ENCODE peak calls at places on chromosomes 13 and 19, in ten cellular contexts. M is breast epithelium; C is heart right ventricle; O is activated T-cell treated with anti-CD3 and anti-CD28 coated beads, Interleukin-2, amount 50 U/mL, for 4 hours; L is hippocampal formation; B is T-helper 17 cell; X is pons; T is stimulated activated CD8-positive, alpha-beta memory T cell treated with anti-CD3 and anti-CD28 coated beads, Interleukin-4, amount 100 ng/mL, for 1 hour; F is astrocyte of the hippocampus; G is GM23338. J is an unnamed sample.
A peak's percentile ranks its signal among the peaks of the same experiment; 100 is the strongest.

GRCh38 chr19:46069841-46070341 is 29.1 kb upstream of the IGFL4 start:
- DNase-seq in M (no peak), C (no peak), O (no peak), L (no peak), B (no peak), X (no peak), T (no peak), F (peak; percentile 86), G (no peak), J (no peak)

GRCh38 chr19:42282036-42282762 is 13.1 kb downstream of the CIC start:
- DNase-seq in M (no peak), C (no peak), O (no peak), L (no peak), B (no peak), X (peak; percentile 41), T (no peak), F (peak; percentile 55), G (no peak), J (no peak)

GRCh38 chr19:14525729-14526128 is 3.7 kb upstream of the TECR start:
- DNase-seq in M (peak; percentile 78), C (no peak), O (no peak), L (no peak), B (no peak), X (no peak), T (no peak), F (no peak), G (no peak), J (no peak)

GRCh38 chr19:23698711-23699520 is 11.9 kb upstream of the ZNF675 start:
- DNase-seq in M (peak; percentile 25), C (no peak), O (no peak), L (no peak), B (no peak), X (no peak), T (no peak), F (no peak), G (peak; percentile 27), J (peak; percentile 26)

GRCh38 chr19:46859637-46860124 is 1.1 kb upstream of the ARHGAP35 start:
- DNase-seq in M (no peak), C (peak; percentile 77), O (no peak), L (no peak), B (no peak), X (no peak), T (no peak), F (no peak), G (no peak), J (no peak)

GRCh38 chr19:964761-965694 is 19.1 kb upstream of the WDR18 start:
- DNase-seq in M (no peak), C (no peak), O (no peak), L (no peak), B (no peak), X (no peak), T (no peak), F (no peak), G (peak; percentile 58), J (no peak)

GRCh38 chr19:2495130-2495641 is 19.3 kb downstream of the GADD45B start:
- DNase-seq in M (peak; percentile 83), C (peak; percentile 83), O (no peak), L (no peak), B (no peak), X (no peak), T (no peak), F (peak; percentile 81), G (no peak), J (peak; percentile 81)

GRCh38 chr13:27968316-27969072 is 621 bp downstream of the CDX2 start:
- DNase-seq in M (no peak), C (no peak), O (no peak), L (no peak), B (no peak), X (no peak), T (no peak), F (no peak), G (peak; percentile 72), J (peak; percentile 83)

GRCh38 chr13:113851826-113852535 is 11.9 kb downstream of the GAS6 start:
- DNase-seq in M (no peak), C (no peak), O (no peak), L (no peak), B (no peak), X (no peak), T (no peak), F (no peak), G (no peak), J (peak; percentile 42)

GRCh38 chr13:40306817-40307216 is 359.6 kb downstream of the FOXO1 start:
- DNase-seq in M (no peak), C (no peak), O (no peak), L (no peak), B (no peak), X (no peak), T (no peak), F (no peak), G (no peak), J (no peak)

GRCh38 chr13:83221256-83221655 is 661.0 kb downstream of the SLITRK1 start:
- DNase-seq in M (no peak), C (no peak), O (no peak), L (no peak), B (no peak), X (no peak), T (no peak), F (peak; percentile 19), G (no peak), J (no peak)

GRCh38 chr13:36074659-36075058 is 56.5 kb downstream of the DCLK1 start:
- DNase-seq in M (no peak), C (no peak), O (no peak), L (peak; percentile 60), B (no peak), X (peak; percentile 18), T (no peak), F (peak; percentile 63), G (peak; percentile 46), J (peak; percentile 17)

GRCh38 chr19:6073858-6074708 is 36.2 kb downstream of the RFX2 start:
- DNase-seq in M (peak; percentile 12), C (no peak), O (no peak), L (no peak), B (no peak), X (no peak), T (no peak), F (no peak), G (no peak), J (peak; percentile 3)

GRCh38 chr19:7705387-7706187 is 3.7 kb upstream of the FCER2 start:
- DNase-seq in M (peak; percentile 18), C (peak; percentile 32), O (peak; percentile 64), L (no peak), B (peak; percentile 64), X (peak; percentile 33), T (peak; percentile 64), F (no peak), G (no peak), J (peak; percentile 31)

GRCh38 chr13:29566864-29567263 is 28.6 kb downstream of the SLC7A1 start:
- DNase-seq in M (no peak), C (no peak), O (no peak), L (no peak), B (no peak), X (no peak), T (no peak), F (no peak), G (no peak), J (no peak)

GRCh38 chr19:5561559-5561958 is 6.2 kb downstream of the TINCR start:
- DNase-seq in M (no peak), C (no peak), O (no peak), L (no peak), B (no peak), X (no peak), T (no peak), F (no peak), G (no peak), J (peak; percentile 67)

GRCh38 chr19:49616532-49616931 is 23.4 kb downstream of the RRAS start:
- DNase-seq in M (no peak), C (no peak), O (no peak), L (no peak), B (no peak), X (no peak), T (no peak), F (no peak), G (no peak), J (no peak)